ENCODE peak calls at places on chromosomes 11 and 22, in seven cellular contexts. J is Panc1, A is mammary epithelial cell, C is tibial nerve, G is A549, N is upper lobe of right lung, F is AG04450. P is an unnamed sample.

GRCh38 chr11:33703771-33704170 is 3.1 kb upstream of the C11orf91 start:
- DNase-seq in J (peak; percentile 68), A (peak; percentile 76), C (no peak), G (peak; percentile 44), N (peak; percentile 72), F (no peak), P (no peak)

GRCh38 chr22:27397948-27398330 is 403.6 kb downstream of the MN1 start:
- DNase-seq in J (no peak), A (no peak), C (no peak), G (no peak), N (no peak), F (peak; percentile 10), P (no peak)

GRCh38 chr11:110505514-110506284 is 76.0 kb downstream of the FDX1 start:
- DNase-seq in J (no peak), A (no peak), C (no peak), G (no peak), N (no peak), F (no peak), P (no peak)

GRCh38 chr11:22432331-22433065 is 94.3 kb downstream of the SLC17A6 start:
- DNase-seq in J (no peak), A (no peak), C (peak; percentile 17), G (no peak), N (no peak), F (no peak), P (no peak)

GRCh38 chr11:61004037-61004641 is 32.7 kb downstream of the CD6 start:
- DNase-seq in J (no peak), A (no peak), C (no peak), G (no peak), N (no peak), F (no peak), P (no peak)

GRCh38 chr11:36453678-36454077 is 56.4 kb downstream of the TRAF6 start:
- DNase-seq in J (no peak), A (peak; percentile 55), C (no peak), G (peak; percentile 31), N (no peak), F (no peak), P (no peak)

GRCh38 chr11:68843052-68843561 is 1.4 kb upstream of the CPT1A start:
- DNase-seq in J (no peak), A (no peak), C (no peak), G (no peak), N (no peak), F (no peak), P (no peak)

GRCh38 chr11:59069082-59069481 is 17.0 kb upstream of the GLYATL1B start:
- DNase-seq in J (no peak), A (peak; percentile 18), C (no peak), G (no peak), N (no peak), F (no peak), P (no peak)

GRCh38 chr11:111230122-111230465 is 15.4 kb upstream of the POU2AF2 start:
- DNase-seq in J (no peak), A (no peak), C (no peak), G (no peak), N (no peak), F (no peak), P (no peak)

GRCh38 chr11:129102756-129103155 is 89.4 kb downstream of the ARHGAP32 start:
- DNase-seq in J (no peak), A (no peak), C (no peak), G (no peak), N (no peak), F (no peak), P (no peak)

GRCh38 chr11:83568474-83568873 is 282.3 kb upstream of the CCDC90B start:
- DNase-seq in J (no peak), A (no peak), C (no peak), G (no peak), N (no peak), F (no peak), P (no peak)

GRCh38 chr11:77698896-77699295 is 61.3 kb upstream of the CLNS1A start:
- DNase-seq in J (no peak), A (no peak), C (no peak), G (no peak), N (no peak), F (no peak), P (no peak)

GRCh38 chr22:19974233-19974861 is 32.7 kb upstream of the TXNRD2 start:
- DNase-seq in J (no peak), A (no peak), C (no peak), G (peak; percentile 62), N (no peak), F (no peak), P (no peak)

GRCh38 chr11:120244476-120244875 is 4.5 kb downstream of the POU2F3 start:
- DNase-seq in J (no peak), A (peak; percentile 41), C (no peak), G (no peak), N (no peak), F (no peak), P (no peak)

GRCh38 chr22:28894320-28894719 is 10.9 kb downstream of the ZNRF3 start:
- DNase-seq in J (no peak), A (peak; percentile 85), C (no peak), G (no peak), N (no peak), F (no peak), P (no peak)

GRCh38 chr11:925158-925495 is 543 bp upstream of the AP2A2 start:
- DNase-seq in J (no peak), A (no peak), C (no peak), G (no peak), N (no peak), F (no peak), P (no peak)

GRCh38 chr22:37280718-37281117 is 1.6 kb upstream of the CYTH4 start:
- DNase-seq in J (no peak), A (no peak), C (no peak), G (no peak), N (no peak), F (no peak), P (no peak)

GRCh38 chr11:72380132-72380503 is 54.2 kb downstream of the CLPB start:
- DNase-seq in J (no peak), A (no peak), C (no peak), G (no peak), N (no peak), F (no peak), P (no peak)

GRCh38 chr11:94897330-94897768 is 76.0 kb downstream of the CWC15 start:
- DNase-seq in J (no peak), A (peak; percentile 21), C (peak; percentile 70), G (peak; percentile 42), N (no peak), F (no peak), P (no peak)

GRCh38 chr11:80028998-80029397 is 588.2 kb upstream of the TENM4 start:
- DNase-seq in J (no peak), A (no peak), C (no peak), G (no peak), N (no peak), F (no peak), P (no peak)

GRCh38 chr11:130672911-130673310 is 224.5 kb downstream of the ADAMTS15 start:
- DNase-seq in J (no peak), A (peak; percentile 51), C (no peak), G (no peak), N (no peak), F (no peak), P (peak; percentile 56)

GRCh38 chr11:57778318-57779037 is 16.9 kb downstream of the CTNND1 start:
- DNase-seq in J (peak; percentile 78), A (peak; percentile 86), C (peak; percentile 72), G (peak; percentile 94), N (peak; percentile 92), F (peak; percentile 95), P (peak; percentile 90)
- H3K4me3 ChIP-seq in J (peak overlapping the region; percentile 43), A (peak overlapping the region; percentile 13), C (no peak overlapping the region), G (peak overlapping the region; percentile 31), N (peak overlapping the region; percentile 14), F (peak overlapping the region; percentile 10), P (peak overlapping the region; percentile 5)

GRCh38 chr22:39185601-39186012 is 33.1 kb upstream of the CBX7 start:
- DNase-seq in J (no peak), A (peak; percentile 41), C (no peak), G (no peak), N (peak; percentile 73), F (no peak), P (no peak)
- TF ChIP-seq CTCF in J (no peak), A (peak; percentile 54), C (peak; percentile 25), G (no peak), N (peak; percentile 41), F (peak; percentile 48), P (no peak)

GRCh38 chr11:2791521-2792375 is 92.0 kb upstream of the KCNQ1OT1 start:
- DNase-seq in J (no peak), A (no peak), C (no peak), G (no peak), N (peak; percentile 69), F (no peak), P (no peak)
- H3K4me3 ChIP-seq in J (peak overlapping the region; percentile 31), A (no peak overlapping the region), C (peak overlapping the region; percentile 21), G (no peak overlapping the region), N (peak overlapping the region; percentile 58), F (peak overlapping the region; percentile 27), P (peak overlapping the region; percentile 45)

GRCh38 chr11:74154621-74155281 is 16.1 kb downstream of the C2CD3 start:
- DNase-seq in J (no peak), A (peak; percentile 14), C (no peak), G (peak; percentile 42), N (no peak), F (no peak), P (no peak)
- TF ChIP-seq CTCF in J (no peak), A (no peak), C (no peak), G (no peak), N (no peak), F (no peak), P (no peak)

GRCh38 chr22:42933783-42934144 is 76.7 kb upstream of the ARFGAP3 start:
- DNase-seq in J (no peak), A (peak; percentile 90), C (peak; percentile 42), G (peak; percentile 73), N (no peak), F (peak; percentile 82), P (peak; percentile 65)
- H3K4me3 ChIP-seq in J (no peak overlapping the region), A (peak overlapping the region; percentile 25), C (no peak overlapping the region), G (no peak overlapping the region), N (no peak overlapping the region), F (no peak overlapping the region), P (no peak overlapping the region)

P was measured in epithelial cell of proximal tubule.